ENCODE peak calls at places on chromosomes 7 and 10, in nine cellular contexts. N, K, T, U, D, A, E, V and W are unnamed samples.

GRCh38 chr10:66390926-66391325 is 534.9 kb upstream of the LRRTM3 start:
- DNase-seq in N (no peak), K (no peak), T (no peak), U (no peak), D (no peak), A (no peak), E (no peak), V (no peak), W (no peak)

GRCh38 chr7:4849390-4849789 is 12.4 kb downstream of the PAPOLB start:
- DNase-seq in N (no peak), K (no peak), T (no peak), U (no peak), D (no peak), A (peak), E (peak), V (no peak), W (peak)

GRCh38 chr10:12531305-12531738 is 182.0 kb downstream of the CAMK1D start:
- DNase-seq in N (no peak), K (no peak), T (no peak), U (no peak), D (no peak), A (peak), E (no peak), V (no peak), W (no peak)

GRCh38 chr10:59271160-59271559 is 91.2 kb downstream of the FAM13C start:
- DNase-seq in N (no peak), K (no peak), T (no peak), U (no peak), D (no peak), A (no peak), E (no peak), V (no peak), W (no peak)

GRCh38 chr7:102236592-102237287 is 49.9 kb upstream of the SH2B2 start:
- DNase-seq in N (no peak), K (no peak), T (peak), U (peak), D (peak), A (peak), E (peak), V (no peak), W (peak)

GRCh38 chr7:40948239-40948638 is 754.7 kb downstream of the INHBA start:
- DNase-seq in N (no peak), K (no peak), T (no peak), U (no peak), D (no peak), A (peak), E (no peak), V (no peak), W (no peak)

GRCh38 chr7:1058821-1059199 is 14.5 kb downstream of the GPR146 start:
- DNase-seq in N (no peak), K (no peak), T (no peak), U (no peak), D (no peak), A (no peak), E (no peak), V (no peak), W (no peak)

GRCh38 chr7:27183682-27184341 is 1.2 kb downstream of the HOXA11 start:
- DNase-seq in N (no peak), K (no peak), T (no peak), U (no peak), D (no peak), A (peak), E (peak), V (no peak), W (peak)

GRCh38 chr7:5431485-5432118 is 8.0 kb upstream of the TNRC18 start:
- DNase-seq in N (no peak), K (no peak), T (no peak), U (no peak), D (no peak), A (no peak), E (no peak), V (no peak), W (no peak)

GRCh38 chr10:104617831-104618230 is 23.3 kb upstream of the SORCS3 start:
- DNase-seq in N (no peak), K (no peak), T (no peak), U (no peak), D (no peak), A (no peak), E (no peak), V (no peak), W (no peak)

GRCh38 chr10:96642973-96643372 is 56.2 kb upstream of the TM9SF3 start:
- DNase-seq in N (no peak), K (no peak), T (no peak), U (peak), D (peak), A (peak), E (peak), V (no peak), W (peak)

GRCh38 chr10:130023454-130024230 is 59.6 kb upstream of the EBF3 start:
- DNase-seq in N (no peak), K (no peak), T (no peak), U (no peak), D (no peak), A (no peak), E (no peak), V (no peak), W (no peak)

GRCh38 chr10:113459672-113460280 is 93.1 kb upstream of the HABP2 start:
- DNase-seq in N (no peak), K (no peak), T (no peak), U (no peak), D (no peak), A (no peak), E (no peak), V (no peak), W (no peak)

GRCh38 chr10:126242352-126243260 is 145.7 kb downstream of the ADAM12 start:
- DNase-seq in N (peak), K (no peak), T (no peak), U (no peak), D (no peak), A (peak), E (no peak), V (no peak), W (no peak)

GRCh38 chr10:3806603-3807002 is 21.6 kb upstream of the KLF6 start:
- DNase-seq in N (peak), K (no peak), T (no peak), U (no peak), D (peak), A (peak), E (peak), V (no peak), W (peak)

GRCh38 chr7:15938153-15938552 is 251.7 kb upstream of the MEOX2 start:
- DNase-seq in N (no peak), K (no peak), T (no peak), U (no peak), D (no peak), A (no peak), E (no peak), V (no peak), W (no peak)

GRCh38 chr7:107150375-107151073 is 18.3 kb upstream of the HBP1 start:
- DNase-seq in N (no peak), K (no peak), T (peak), U (peak), D (peak), A (peak), E (peak), V (peak), W (peak)